ENCODE peak calls at places on chromosomes 13 and 19, in nine cellular contexts. V, U, B, R, D, H, S, G and N are unnamed samples.

GRCh38 chr19:46737761-46738171 is 8.1 kb upstream of the FKRP start:
- DNase-seq in V (no peak), U (no peak), B (no peak), R (no peak), D (no peak), H (no peak), S (no peak), G (no peak), N (no peak)

GRCh38 chr13:59846845-59847620 is 316.7 kb downstream of the DIAPH3 start:
- DNase-seq in V (no peak), U (no peak), B (no peak), R (peak; percentile 22), D (no peak), H (no peak), S (peak; percentile 33), G (no peak), N (no peak)

GRCh38 chr13:101520672-101521071 is 68.2 kb downstream of the ITGBL1 start:
- DNase-seq in V (no peak), U (no peak), B (no peak), R (peak; percentile 50), D (peak; percentile 81), H (peak; percentile 15), S (peak; percentile 86), G (no peak), N (no peak)

GRCh38 chr19:35895911-35896642 is 4.3 kb downstream of the NFKBID start:
- DNase-seq in V (no peak), U (no peak), B (no peak), R (no peak), D (no peak), H (no peak), S (no peak), G (no peak), N (no peak)

GRCh38 chr19:54481326-54481930 is 8.3 kb upstream of the CDC42EP5 start:
- DNase-seq in V (peak; percentile 49), U (no peak), B (no peak), R (peak; percentile 65), D (no peak), H (no peak), S (peak; percentile 54), G (no peak), N (no peak)

GRCh38 chr13:43128504-43128929 is 105.1 kb downstream of the DNAJC15 start:
- DNase-seq in V (peak; percentile 67), U (no peak), B (no peak), R (peak; percentile 33), D (no peak), H (no peak), S (no peak), G (no peak), N (no peak)

GRCh38 chr19:24078688-24079087 is 8.3 kb upstream of the ZNF254 start:
- DNase-seq in V (no peak), U (no peak), B (no peak), R (no peak), D (no peak), H (no peak), S (no peak), G (no peak), N (no peak)

GRCh38 chr19:36140289-36141038 is 598 bp downstream of the CAPNS1 start:
- DNase-seq in V (peak; percentile 80), U (no peak), B (peak; percentile 28), R (peak; percentile 58), D (peak; percentile 62), H (no peak), S (peak; percentile 64), G (peak; percentile 66), N (no peak)

GRCh38 chr13:75372517-75372916 is 109.5 kb downstream of the TBC1D4 start:
- DNase-seq in V (peak; percentile 32), U (no peak), B (no peak), R (peak; percentile 72), D (peak; percentile 48), H (no peak), S (peak; percentile 75), G (no peak), N (no peak)

GRCh38 chr19:54439174-54439851 is 9.7 kb upstream of the LENG8 start:
- DNase-seq in V (peak; percentile 66), U (no peak), B (no peak), R (peak; percentile 61), D (peak; percentile 52), H (no peak), S (peak; percentile 67), G (no peak), N (no peak)

GRCh38 chr19:35030257-35031071 is at the start of gene SCN1B:
- DNase-seq in V (peak; percentile 75), U (peak; percentile 74), B (peak; percentile 65), R (peak; percentile 85), D (peak; percentile 46), H (no peak), S (peak; percentile 59), G (peak; percentile 68), N (no peak)

GRCh38 chr19:52170863-52171320 is 529 bp downstream of the ZNF836 start:
- DNase-seq in V (peak; percentile 23), U (peak; percentile 59), B (peak; percentile 20), R (no peak), D (no peak), H (no peak), S (no peak), G (no peak), N (no peak)

GRCh38 chr19:3254520-3254919 is 30.1 kb downstream of the CELF5 start:
- DNase-seq in V (no peak), U (no peak), B (no peak), R (no peak), D (no peak), H (no peak), S (no peak), G (no peak), N (no peak)

GRCh38 chr13:36819064-36819810 is at the start of gene RFXAP:
- DNase-seq in V (peak; percentile 96), U (peak; percentile 92), B (peak; percentile 90), R (peak; percentile 92), D (peak; percentile 74), H (peak; percentile 66), S (peak; percentile 90), G (peak; percentile 89), N (peak; percentile 17)
- TF ChIP-seq CTCF in V (no peak), U (peak; percentile 26), B (peak; percentile 34), R (no peak), D (no peak), H (no peak), S (no peak), G (no peak), N (no peak)

DNA sequence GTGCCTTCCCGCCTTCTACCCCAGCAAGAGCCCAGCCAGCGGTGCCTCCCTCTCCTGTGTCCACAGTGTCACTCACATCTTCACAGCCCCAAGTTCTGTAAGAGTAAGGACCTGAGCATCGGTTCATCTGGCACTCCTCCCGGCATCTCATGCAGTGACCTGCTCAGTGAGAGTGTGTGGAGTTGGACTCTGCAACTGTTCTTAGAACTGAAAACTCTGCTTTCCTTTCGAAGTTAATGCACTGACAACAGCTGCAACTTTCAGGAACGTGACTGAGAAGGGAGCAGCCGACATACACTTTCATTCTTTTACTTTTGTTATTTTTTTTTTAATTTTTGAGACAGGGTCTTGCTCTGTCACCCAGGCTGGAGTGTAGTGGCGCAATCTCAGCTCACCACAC is 41.2 kb downstream of the CEP89 start:
- DNase-seq in V (no peak), U (no peak), B (no peak), R (no peak), D (no peak), H (no peak), S (no peak), G (no peak), N (no peak)
- H3K4me3 ChIP-seq in V (no peak overlapping the region), U (no peak overlapping the region), B (no peak overlapping the region), R (no peak overlapping the region), D (no peak overlapping the region), H (no peak overlapping the region), S (no peak overlapping the region), G (no peak overlapping the region), N (no peak overlapping the region)

GRCh38 chr19:6234527-6234926 is 45.2 kb downstream of the MLLT1 start:
- DNase-seq in V (no peak), U (no peak), B (no peak), R (no peak), D (no peak), H (no peak), S (no peak), G (no peak), N (no peak)

GRCh38 chr19:6238256-6238642 is 41.5 kb downstream of the MLLT1 start:
- DNase-seq in V (peak; percentile 16), U (no peak), B (no peak), R (peak; percentile 74), D (no peak), H (no peak), S (peak; percentile 55), G (no peak), N (no peak)

GRCh38 chr19:6238643-6239281 is 41.0 kb downstream of the MLLT1 start:
- DNase-seq in V (peak; percentile 14), U (peak; percentile 50), B (peak; percentile 70), R (peak; percentile 83), D (no peak), H (no peak), S (peak; percentile 58), G (no peak), N (peak; percentile 79)

GRCh38 chr19:6235031-6235951 is 44.5 kb downstream of the MLLT1 start:
- DNase-seq in V (peak; percentile 10), U (peak; percentile 45), B (peak; percentile 12), R (no peak), D (no peak), H (no peak), S (no peak), G (no peak), N (no peak)

GRCh38 chr19:6236310-6237291 is 43.2 kb downstream of the MLLT1 start:
- DNase-seq in V (peak; percentile 20), U (peak; percentile 51), B (peak; percentile 29), R (no peak), D (no peak), H (no peak), S (no peak), G (peak; percentile 90), N (peak; percentile 97)
- TF ChIP-seq CTCF in V (no peak), U (no peak), B (no peak), R (no peak), D (no peak), H (no peak), S (no peak), G (no peak), N (peak; percentile 19)

DNA sequence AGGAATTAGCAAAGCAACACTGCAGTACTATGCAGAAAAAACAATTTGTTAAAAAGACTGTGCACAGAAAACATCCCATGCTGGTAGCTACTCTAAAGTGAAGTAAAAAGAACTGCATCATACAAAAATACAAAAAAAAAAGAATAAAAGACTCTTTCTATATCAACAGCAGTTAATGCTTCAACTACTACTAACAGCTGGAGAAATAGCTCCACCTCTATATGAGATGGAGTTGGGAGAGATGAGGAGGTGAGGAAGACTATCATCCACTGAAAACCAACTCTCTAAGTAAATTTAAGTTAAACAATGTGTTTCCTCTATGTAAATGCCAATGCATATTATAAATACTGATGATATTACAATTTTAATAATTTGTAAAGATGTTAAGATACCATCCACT is 1.8 kb downstream of the ZC3H13 start:
- DNase-seq in V (no peak), U (no peak), B (no peak), R (no peak), D (no peak), H (no peak), S (no peak), G (no peak), N (no peak)
- H3K4me3 ChIP-seq in V (peak overlapping the region; percentile 96), U (no peak overlapping the region), B (peak overlapping the region; percentile 85), R (peak overlapping the region; percentile 91), D (no peak overlapping the region), H (peak overlapping the region; percentile 0), S (no peak overlapping the region), G (no peak overlapping the region), N (peak overlapping the region; percentile 91)